ENCODE peak calls at places on chromosomes 4 and X, in five cellular contexts. One of them, this sample, is unnamed.
A peak's percentile ranks its signal among the peaks of the same experiment; 100 is the strongest.

GRCh38 chr4:101019941-101020401 is 327.4 kb downstream of the PPP3CA start:
- DNase-seq in upper lobe of right lung: no peak
- DNase-seq in right lobe of liver: no peak
- DNase-seq in tibial artery: no peak
- DNase-seq in endothelial cell of umbilical vein: peak; percentile 51
- DNase-seq in this sample: no peak

GRCh38 chr4:34850983-34851382 is 1393.3 kb downstream of the ARAP2 start:
- DNase-seq in upper lobe of right lung: no peak
- DNase-seq in right lobe of liver: no peak
- DNase-seq in tibial artery: no peak
- DNase-seq in endothelial cell of umbilical vein: no peak
- DNase-seq in this sample: no peak

GRCh38 chr4:113292371-113293042 is 243.1 kb downstream of the ANK2 start:
- DNase-seq in upper lobe of right lung: no peak
- DNase-seq in right lobe of liver: no peak
- DNase-seq in tibial artery: peak; percentile 67
- DNase-seq in endothelial cell of umbilical vein: no peak
- DNase-seq in this sample: peak; percentile 63

GRCh38 chr4:153950100-153950979 is 161.5 kb upstream of the SFRP2 start:
- DNase-seq in upper lobe of right lung: no peak
- DNase-seq in right lobe of liver: no peak
- DNase-seq in tibial artery: no peak
- DNase-seq in endothelial cell of umbilical vein: no peak
- DNase-seq in this sample: no peak

GRCh38 chr4:24729041-24729730 is 66.2 kb upstream of the SOD3 start:
- DNase-seq in upper lobe of right lung: no peak
- DNase-seq in right lobe of liver: no peak
- DNase-seq in tibial artery: peak; percentile 69
- DNase-seq in endothelial cell of umbilical vein: no peak
- DNase-seq in this sample: no peak

GRCh38 chr4:170610464-170610863 is 520.7 kb upstream of the AADAT start:
- DNase-seq in upper lobe of right lung: no peak
- DNase-seq in right lobe of liver: no peak
- DNase-seq in tibial artery: no peak
- DNase-seq in endothelial cell of umbilical vein: no peak
- DNase-seq in this sample: no peak

GRCh38 chr4:156635046-156635445 is 336.6 kb downstream of the PDGFC start:
- DNase-seq in upper lobe of right lung: no peak
- DNase-seq in right lobe of liver: no peak
- DNase-seq in tibial artery: no peak
- DNase-seq in endothelial cell of umbilical vein: no peak
- DNase-seq in this sample: no peak

GRCh38 chr4:128322986-128323385 is 35.4 kb upstream of the PGRMC2 start:
- DNase-seq in upper lobe of right lung: no peak
- DNase-seq in right lobe of liver: no peak
- DNase-seq in tibial artery: no peak
- DNase-seq in endothelial cell of umbilical vein: peak; percentile 91
- DNase-seq in this sample: no peak

GRCh38 chrX:45775462-45775861 is 574.8 kb upstream of the DIPK2B start:
- DNase-seq in upper lobe of right lung: no peak
- DNase-seq in right lobe of liver: no peak
- DNase-seq in tibial artery: no peak
- DNase-seq in endothelial cell of umbilical vein: peak; percentile 80
- DNase-seq in this sample: no peak

GRCh38 chr4:158789853-158790252 is 21.0 kb downstream of the FNIP2 start:
- DNase-seq in upper lobe of right lung: no peak
- DNase-seq in right lobe of liver: no peak
- DNase-seq in tibial artery: no peak
- DNase-seq in endothelial cell of umbilical vein: no peak
- DNase-seq in this sample: no peak

GRCh38 chrX:78330068-78330467 is 2.7 kb upstream of the CYSLTR1 start:
- DNase-seq in upper lobe of right lung: no peak
- DNase-seq in right lobe of liver: no peak
- DNase-seq in tibial artery: no peak
- DNase-seq in endothelial cell of umbilical vein: no peak
- DNase-seq in this sample: no peak
- H3K4me1 ChIP-seq in upper lobe of right lung: no peaks in the 10 kb centered on the region
- H3K4me1 ChIP-seq in right lobe of liver: no peaks in the 10 kb centered on the region
- H3K4me1 ChIP-seq in tibial artery: no peaks in the 10 kb centered on the region
- H3K4me1 ChIP-seq in endothelial cell of umbilical vein: no peaks in the 10 kb centered on the region
- H3K4me1 ChIP-seq in this sample: no peaks in the 10 kb centered on the region

DNA sequence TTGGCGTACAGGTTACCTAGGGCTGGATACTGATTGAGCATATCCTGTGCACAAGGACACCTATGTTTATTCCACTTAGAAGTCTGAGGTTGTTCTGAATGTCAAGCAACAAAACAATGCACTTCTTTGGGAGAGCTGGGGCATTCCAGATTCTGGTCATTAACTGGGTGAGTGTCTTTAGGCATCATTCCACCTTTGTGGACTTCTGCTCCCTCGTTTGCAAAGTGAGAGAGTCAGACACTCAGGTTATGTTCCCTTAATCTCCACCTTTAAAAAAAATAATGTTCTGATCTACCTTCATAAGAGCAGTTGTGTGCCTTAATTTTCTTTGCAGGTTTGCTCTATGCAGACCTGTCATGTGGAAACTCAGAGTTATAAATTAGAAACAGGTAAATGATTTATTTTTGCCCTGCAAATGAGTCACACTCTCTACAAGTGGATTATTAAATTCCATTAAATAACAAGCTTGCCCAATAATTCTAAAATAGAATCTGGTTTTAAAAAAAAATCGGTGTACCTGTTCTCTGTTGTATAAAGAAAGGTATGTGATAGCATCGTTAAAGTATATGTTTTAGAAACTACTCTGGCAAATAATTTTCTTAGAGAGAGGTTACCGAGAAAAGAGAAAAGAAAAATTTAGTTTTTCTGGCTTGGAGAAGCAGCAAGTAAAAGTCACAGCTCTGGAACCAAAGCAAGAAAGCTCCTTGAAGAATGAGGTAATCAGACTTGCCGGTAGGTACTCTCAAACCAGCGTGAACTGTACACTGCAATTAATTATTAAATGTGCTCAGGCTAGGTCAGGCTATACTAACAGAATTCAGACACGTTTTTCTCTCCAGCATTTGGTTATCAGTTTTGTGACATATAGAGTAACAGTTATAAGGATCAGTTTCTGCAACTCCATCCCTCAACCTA is 93.2 kb downstream of the SORBS2 start:
- DNase-seq in upper lobe of right lung: no peak
- DNase-seq in right lobe of liver: no peak
- DNase-seq in tibial artery: no peak
- DNase-seq in endothelial cell of umbilical vein: no peak
- DNase-seq in this sample: no peak
- H3K4me3 ChIP-seq in upper lobe of right lung: no peak overlapping the region
- H3K4me3 ChIP-seq in right lobe of liver: no peak overlapping the region
- H3K4me3 ChIP-seq in tibial artery: no peak overlapping the region
- H3K4me3 ChIP-seq in endothelial cell of umbilical vein: no peak overlapping the region
- H3K4me3 ChIP-seq in this sample: no peak overlapping the region

DNA sequence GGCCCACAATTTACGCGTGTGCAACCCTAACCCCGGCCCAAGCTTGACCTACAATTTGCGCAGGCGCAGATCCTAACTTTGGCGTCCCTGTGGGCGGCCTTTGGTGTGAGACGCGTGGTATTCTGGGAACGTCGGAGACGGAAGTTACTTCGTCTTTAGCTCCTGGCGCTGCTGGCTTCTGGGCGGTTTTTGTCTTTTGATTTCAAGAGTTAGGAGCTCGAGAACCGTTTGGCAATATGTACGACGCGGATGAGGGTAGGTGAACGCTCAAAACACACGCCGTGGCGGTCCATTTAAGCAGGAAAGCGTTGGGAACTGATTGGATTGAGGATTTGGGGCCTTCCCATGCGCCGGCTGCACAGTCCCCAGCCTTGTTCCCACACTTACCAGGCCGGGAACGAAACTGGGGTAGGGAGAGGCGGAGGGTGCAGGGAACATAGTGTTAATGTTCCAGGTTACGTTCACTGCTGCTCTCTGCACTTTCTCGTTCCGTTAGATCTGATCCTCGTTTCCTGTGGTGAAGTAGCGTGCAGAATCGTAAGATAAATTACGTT is at the start of gene POLR2B:
- DNase-seq in upper lobe of right lung: peak; percentile 96
- DNase-seq in right lobe of liver: peak; percentile 98
- DNase-seq in tibial artery: peak; percentile 97
- DNase-seq in endothelial cell of umbilical vein: peak; percentile 95
- DNase-seq in this sample: peak; percentile 90
- H3K4me1 ChIP-seq in upper lobe of right lung: peaks cover 48% of the 10 kb centered on the region
- H3K4me1 ChIP-seq in right lobe of liver: peaks cover 42% of the 10 kb centered on the region
- H3K4me1 ChIP-seq in tibial artery: no peaks in the 10 kb centered on the region
- H3K4me1 ChIP-seq in endothelial cell of umbilical vein: peaks cover 37% of the 10 kb centered on the region
- H3K4me1 ChIP-seq in this sample: no peaks in the 10 kb centered on the region

GRCh38 chrX:72620550-72621145 is 48.0 kb upstream of the HDAC8 start:
- DNase-seq in upper lobe of right lung: no peak
- DNase-seq in right lobe of liver: no peak
- DNase-seq in tibial artery: peak; percentile 83
- DNase-seq in endothelial cell of umbilical vein: peak; percentile 90
- DNase-seq in this sample: no peak
- H3K4me3 ChIP-seq in upper lobe of right lung: no peak overlapping the region
- H3K4me3 ChIP-seq in right lobe of liver: no peak overlapping the region
- H3K4me3 ChIP-seq in tibial artery: no peak overlapping the region
- H3K4me3 ChIP-seq in endothelial cell of umbilical vein: peak overlapping the region; percentile 33
- H3K4me3 ChIP-seq in this sample: no peak overlapping the region

This sample was measured in iPS DF 6.9.